ENCODE peak calls at places on chromosomes 2 and 18, in seven cellular contexts. D is lower lobe of right lung, M is IMR-90, E is spleen, J is body of pancreas, T is tibial nerve, H is thoracic aorta. K is an unnamed sample.

GRCh38 chr2:106070181-106070580 is 123.9 kb downstream of the UXS1 start:
- DNase-seq in D (no peak), M (no peak), E (no peak), J (no peak), T (no peak), H (no peak), K (no peak)

GRCh38 chr2:43513216-43513615 is 82.6 kb downstream of the THADA start:
- DNase-seq in D (no peak), M (peak; percentile 36), E (no peak), J (no peak), T (no peak), H (no peak), K (no peak)

GRCh38 chr2:98269274-98269673 is 77.0 kb upstream of the CNGA3 start:
- DNase-seq in D (no peak), M (peak; percentile 63), E (no peak), J (peak; percentile 31), T (no peak), H (no peak), K (peak; percentile 66)

GRCh38 chr2:233406865-233407264 is 52.6 kb downstream of the DGKD start:
- DNase-seq in D (no peak), M (no peak), E (no peak), J (no peak), T (no peak), H (no peak), K (no peak)

GRCh38 chr18:66646622-66647021 is 42.7 kb upstream of the CDH19 start:
- DNase-seq in D (no peak), M (no peak), E (no peak), J (no peak), T (no peak), H (no peak), K (no peak)

GRCh38 chr2:193980599-193980998 is 1676.4 kb upstream of the SLC39A10 start:
- DNase-seq in D (no peak), M (no peak), E (no peak), J (no peak), T (no peak), H (no peak), K (no peak)

GRCh38 chr2:74227646-74228045 is 29.2 kb downstream of the MTHFD2 start:
- DNase-seq in D (no peak), M (no peak), E (no peak), J (no peak), T (no peak), H (no peak), K (no peak)

GRCh38 chr2:207202645-207203044 is 36.9 kb upstream of the KLF7 start:
- DNase-seq in D (no peak), M (peak; percentile 53), E (no peak), J (no peak), T (no peak), H (no peak), K (peak; percentile 11)

GRCh38 chr2:20198001-20198400 is 26.9 kb downstream of the SDC1 start:
- DNase-seq in D (peak; percentile 91), M (no peak), E (no peak), J (peak; percentile 70), T (no peak), H (no peak), K (peak; percentile 94)

GRCh38 chr2:239724851-239725550 is 300.1 kb downstream of the NDUFA10 start:
- DNase-seq in D (peak; percentile 9), M (no peak), E (peak; percentile 29), J (no peak), T (no peak), H (no peak), K (no peak)
- H3K9me3 ChIP-seq in D (no peaks in the 10 kb centered on the region), M (peaks cover 59% of the 10 kb centered on the region), E (no peaks in the 10 kb centered on the region), J (no peaks in the 10 kb centered on the region), T (no peaks in the 10 kb centered on the region), H (no peaks in the 10 kb centered on the region), K (no peaks in the 10 kb centered on the region)

GRCh38 chr2:33214857-33215256 is 261.6 kb upstream of the RASGRP3 start:
- DNase-seq in D (no peak), M (no peak), E (no peak), J (no peak), T (no peak), H (no peak), K (no peak)

GRCh38 chr2:33212151-33212550 is 264.3 kb upstream of the RASGRP3 start:
- DNase-seq in D (no peak), M (peak; percentile 98), E (no peak), J (no peak), T (no peak), H (no peak), K (no peak)

GRCh38 chr2:33213648-33214047 is 262.8 kb upstream of the RASGRP3 start:
- DNase-seq in D (no peak), M (peak; percentile 56), E (no peak), J (no peak), T (no peak), H (no peak), K (no peak)

GRCh38 chr2:33214436-33214835 is 262.0 kb upstream of the RASGRP3 start:
- DNase-seq in D (no peak), M (peak; percentile 87), E (no peak), J (no peak), T (no peak), H (no peak), K (no peak)

DNA sequence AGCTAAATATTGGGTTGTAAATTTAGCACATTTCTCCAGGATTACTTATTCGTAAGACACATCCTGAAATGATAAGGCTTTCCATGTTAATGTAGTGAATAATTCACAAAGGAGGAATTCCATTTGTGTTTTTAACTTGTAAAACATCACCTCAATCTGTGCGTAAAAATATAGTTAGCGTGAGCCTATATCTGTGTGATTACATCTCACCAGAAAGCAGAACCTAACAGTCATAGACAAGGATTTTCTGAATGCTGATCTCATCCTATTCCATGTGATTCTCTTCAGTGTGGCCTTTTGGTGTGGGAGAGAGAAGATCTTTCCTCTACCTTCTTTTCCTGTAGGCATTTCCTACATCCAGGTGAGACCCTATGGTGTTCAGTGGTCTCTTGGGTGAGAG is 263.2 kb upstream of the RASGRP3 start:
- DNase-seq in D (no peak), M (peak; percentile 50), E (no peak), J (no peak), T (no peak), H (no peak), K (no peak)
- H3K27ac ChIP-seq in D (no peak overlapping the region), M (peak overlapping the region; percentile 85), E (no peak overlapping the region), J (no peak overlapping the region), T (no peak overlapping the region), H (peak overlapping the region; percentile 93), K (no peak overlapping the region)

GRCh38 chr2:236871500-236872001 is 214.1 kb upstream of the COPS8 start:
- DNase-seq in D (peak; percentile 74), M (peak; percentile 91), E (no peak), J (no peak), T (no peak), H (no peak), K (peak; percentile 32)
- H3K4me1 ChIP-seq in D (peaks cover 38% of the 10 kb centered on the region), M (no peaks in the 10 kb centered on the region), E (peaks cover 46% of the 10 kb centered on the region), J (peaks cover 8% of the 10 kb centered on the region), T (no peaks in the 10 kb centered on the region), H (no peaks in the 10 kb centered on the region), K (no peaks in the 10 kb centered on the region)

GRCh38 chr2:31693882-31694281 is 113.1 kb upstream of the SRD5A2 start:
- DNase-seq in D (no peak), M (no peak), E (no peak), J (no peak), T (no peak), H (no peak), K (no peak)

GRCh38 chr2:31696068-31696467 is 115.3 kb upstream of the SRD5A2 start:
- DNase-seq in D (no peak), M (no peak), E (no peak), J (no peak), T (no peak), H (no peak), K (no peak)

DNA sequence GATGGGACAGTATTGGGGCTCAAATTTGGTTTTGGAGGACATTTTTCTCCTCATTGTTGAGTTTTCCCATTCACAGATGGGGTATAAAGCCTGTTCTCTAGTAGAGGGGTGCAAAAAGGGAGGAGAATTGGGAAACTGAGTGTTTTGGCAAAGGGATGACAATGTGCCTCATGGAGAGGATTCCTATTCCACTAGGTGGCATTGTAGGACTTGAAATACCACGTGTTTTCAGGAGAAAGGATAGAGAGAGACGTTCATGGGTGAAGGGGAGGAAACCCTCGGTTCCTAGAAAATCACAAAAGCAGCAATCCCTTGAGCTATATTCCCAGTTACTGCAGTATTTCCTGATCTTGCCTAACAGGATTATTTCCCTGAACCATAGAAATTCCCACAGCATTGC is 113.7 kb upstream of the SRD5A2 start:
- DNase-seq in D (no peak), M (peak; percentile 8), E (no peak), J (no peak), T (no peak), H (no peak), K (no peak)
- H3K9me3 ChIP-seq in D (peaks cover 40% of the 10 kb centered on the region), M (peaks cover 16% of the 10 kb centered on the region), E (peaks cover 78% of the 10 kb centered on the region), J (peaks cover 5% of the 10 kb centered on the region), T (peaks cover 91% of the 10 kb centered on the region), H (peaks cover 34% of the 10 kb centered on the region), K (peaks cover 2% of the 10 kb centered on the region)

GRCh38 chr2:46179037-46179621 is 118.1 kb upstream of the EPAS1 start:
- DNase-seq in D (no peak), M (peak; percentile 99), E (peak; percentile 75), J (peak; percentile 52), T (peak; percentile 42), H (peak; percentile 29), K (peak; percentile 50)
- H3K27ac ChIP-seq in D (peak overlapping the region; percentile 63), M (peak overlapping the region; percentile 98), E (peak overlapping the region; percentile 63), J (peak overlapping the region; percentile 31), T (peak overlapping the region; percentile 64), H (peak overlapping the region; percentile 28), K (no peak overlapping the region)

GRCh38 chr18:55302337-55302833 is 285.6 kb downstream of the TCF4 start:
- DNase-seq in D (no peak), M (peak; percentile 17), E (no peak), J (no peak), T (no peak), H (no peak), K (no peak)

GRCh38 chr18:55300469-55301195 is 287.4 kb downstream of the TCF4 start:
- DNase-seq in D (no peak), M (peak; percentile 37), E (no peak), J (no peak), T (no peak), H (no peak), K (no peak)

GRCh38 chr18:55301196-55301540 is 286.8 kb downstream of the TCF4 start:
- DNase-seq in D (no peak), M (peak; percentile 17), E (no peak), J (no peak), T (no peak), H (no peak), K (no peak)

GRCh38 chr18:55306338-55306737 is 281.7 kb downstream of the TCF4 start:
- DNase-seq in D (no peak), M (no peak), E (no peak), J (no peak), T (no peak), H (no peak), K (no peak)

GRCh38 chr18:55301836-55302235 is 286.2 kb downstream of the TCF4 start:
- DNase-seq in D (no peak), M (no peak), E (no peak), J (no peak), T (no peak), H (no peak), K (no peak)
- H3K4me1 ChIP-seq in D (peaks cover 11% of the 10 kb centered on the region), M (peaks cover 12% of the 10 kb centered on the region), E (peaks cover 76% of the 10 kb centered on the region), J (no peaks in the 10 kb centered on the region), T (peaks cover 5% of the 10 kb centered on the region), H (peaks cover 43% of the 10 kb centered on the region), K (no peaks in the 10 kb centered on the region)

K was measured in small intestine.